ENCODE peak calls at places on chromosomes 4 and X, in seven cellular contexts. One of them, this sample, is unnamed.

GRCh38 chr4:22695917-22696316 is 3.2 kb downstream of the GBA3 start:
- DNase-seq in stomach: no peak
- DNase-seq in ovary: no peak
- DNase-seq in heart left ventricle: no peak
- DNase-seq in sigmoid colon: no peak
- DNase-seq in tibial nerve: no peak
- DNase-seq in Peyer's patch: no peak
- DNase-seq in this sample: peak; percentile 37

GRCh38 chr4:44996276-44996845 is 270.0 kb upstream of the GNPDA2 start:
- DNase-seq in heart left ventricle: no peak
- DNase-seq in stomach: no peak
- DNase-seq in tibial nerve: no peak
- DNase-seq in Peyer's patch: no peak
- DNase-seq in ovary: no peak
- DNase-seq in sigmoid colon: no peak
- DNase-seq in this sample: no peak

GRCh38 chrX:45769919-45770582 is 569.4 kb upstream of the DIPK2B start:
- DNase-seq in sigmoid colon: peak; percentile 91
- DNase-seq in heart left ventricle: peak; percentile 73
- DNase-seq in tibial nerve: peak; percentile 49
- DNase-seq in stomach: peak; percentile 56
- DNase-seq in ovary: peak; percentile 66
- DNase-seq in Peyer's patch: peak; percentile 68
- DNase-seq in this sample: peak; percentile 24

GRCh38 chrX:130825509-130825908 is 77.5 kb downstream of the ENOX2 start:
- DNase-seq in stomach: no peak
- DNase-seq in sigmoid colon: no peak
- DNase-seq in Peyer's patch: no peak
- DNase-seq in ovary: no peak
- DNase-seq in heart left ventricle: no peak
- DNase-seq in tibial nerve: no peak
- DNase-seq in this sample: no peak

GRCh38 chrX:479273-479981 is 92.7 kb upstream of the PPP2R3B start:
- DNase-seq in sigmoid colon: no peak
- DNase-seq in stomach: no peak
- DNase-seq in tibial nerve: no peak
- DNase-seq in heart left ventricle: no peak
- DNase-seq in Peyer's patch: no peak
- DNase-seq in ovary: no peak
- DNase-seq in this sample: no peak

GRCh38 chrX:14922437-14922836 is 49.2 kb downstream of the MOSPD2 start:
- DNase-seq in stomach: no peak
- DNase-seq in heart left ventricle: no peak
- DNase-seq in Peyer's patch: no peak
- DNase-seq in tibial nerve: no peak
- DNase-seq in ovary: no peak
- DNase-seq in sigmoid colon: no peak
- DNase-seq in this sample: no peak

GRCh38 chrX:39809326-39809725 is 288.4 kb downstream of the BCOR start:
- DNase-seq in ovary: no peak
- DNase-seq in tibial nerve: no peak
- DNase-seq in sigmoid colon: no peak
- DNase-seq in stomach: no peak
- DNase-seq in heart left ventricle: no peak
- DNase-seq in Peyer's patch: no peak
- DNase-seq in this sample: no peak

GRCh38 chr4:97576955-97577354 is 566.3 kb downstream of the STPG2 start:
- DNase-seq in sigmoid colon: no peak
- DNase-seq in Peyer's patch: no peak
- DNase-seq in tibial nerve: no peak
- DNase-seq in ovary: no peak
- DNase-seq in heart left ventricle: no peak
- DNase-seq in stomach: no peak
- DNase-seq in this sample: no peak

GRCh38 chrX:71144651-71145050 is at the start of gene NLGN3:
- DNase-seq in sigmoid colon: no peak
- DNase-seq in heart left ventricle: no peak
- DNase-seq in Peyer's patch: no peak
- DNase-seq in stomach: no peak
- DNase-seq in tibial nerve: no peak
- DNase-seq in ovary: peak; percentile 51
- DNase-seq in this sample: peak; percentile 20

GRCh38 chrX:13996650-13997049 is 33.0 kb downstream of the GEMIN8 start:
- DNase-seq in heart left ventricle: no peak
- DNase-seq in Peyer's patch: no peak
- DNase-seq in stomach: no peak
- DNase-seq in tibial nerve: no peak
- DNase-seq in ovary: no peak
- DNase-seq in sigmoid colon: no peak
- DNase-seq in this sample: no peak

GRCh38 chr4:44493924-44494323 is 45.3 kb upstream of the KCTD8 start:
- DNase-seq in sigmoid colon: no peak
- DNase-seq in ovary: no peak
- DNase-seq in Peyer's patch: no peak
- DNase-seq in stomach: no peak
- DNase-seq in tibial nerve: no peak
- DNase-seq in heart left ventricle: no peak
- DNase-seq in this sample: no peak

GRCh38 chr4:6379787-6380745 is 92.3 kb downstream of the PPP2R2C start:
- DNase-seq in sigmoid colon: no peak
- DNase-seq in stomach: no peak
- DNase-seq in tibial nerve: no peak
- DNase-seq in Peyer's patch: no peak
- DNase-seq in heart left ventricle: peak; percentile 28
- DNase-seq in ovary: no peak
- DNase-seq in this sample: no peak

GRCh38 chrX:39460491-39460890 is 637.3 kb downstream of the BCOR start:
- DNase-seq in ovary: no peak
- DNase-seq in Peyer's patch: no peak
- DNase-seq in stomach: no peak
- DNase-seq in sigmoid colon: no peak
- DNase-seq in heart left ventricle: no peak
- DNase-seq in tibial nerve: no peak
- DNase-seq in this sample: no peak

GRCh38 chr4:108372678-108373077 is 203.9 kb upstream of the LEF1 start:
- DNase-seq in tibial nerve: no peak
- DNase-seq in heart left ventricle: no peak
- DNase-seq in sigmoid colon: no peak
- DNase-seq in ovary: no peak
- DNase-seq in Peyer's patch: no peak
- DNase-seq in stomach: no peak
- DNase-seq in this sample: no peak

GRCh38 chr4:7156273-7157139 is 35.8 kb upstream of the SORCS2 start:
- DNase-seq in stomach: no peak
- DNase-seq in ovary: peak; percentile 73
- DNase-seq in heart left ventricle: peak; percentile 64
- DNase-seq in Peyer's patch: no peak
- DNase-seq in tibial nerve: peak; percentile 43
- DNase-seq in sigmoid colon: peak; percentile 67
- DNase-seq in this sample: peak; percentile 63

GRCh38 chr4:98557497-98557896 is 100.9 kb downstream of the TSPAN5 start:
- DNase-seq in sigmoid colon: no peak
- DNase-seq in Peyer's patch: no peak
- DNase-seq in stomach: no peak
- DNase-seq in tibial nerve: no peak
- DNase-seq in heart left ventricle: no peak
- DNase-seq in ovary: no peak
- DNase-seq in this sample: no peak

GRCh38 chr4:127482049-127482448 is 150.7 kb upstream of the INTU start:
- DNase-seq in heart left ventricle: no peak
- DNase-seq in stomach: no peak
- DNase-seq in ovary: no peak
- DNase-seq in Peyer's patch: no peak
- DNase-seq in sigmoid colon: no peak
- DNase-seq in tibial nerve: no peak
- DNase-seq in this sample: no peak

GRCh38 chr4:127486248-127486647 is 146.5 kb upstream of the INTU start:
- DNase-seq in Peyer's patch: no peak
- DNase-seq in stomach: no peak
- DNase-seq in tibial nerve: no peak
- DNase-seq in ovary: no peak
- DNase-seq in heart left ventricle: no peak
- DNase-seq in sigmoid colon: no peak
- DNase-seq in this sample: no peak

GRCh38 chr4:127479031-127479622 is 153.6 kb upstream of the INTU start:
- DNase-seq in tibial nerve: no peak
- DNase-seq in stomach: no peak
- DNase-seq in ovary: no peak
- DNase-seq in Peyer's patch: no peak
- DNase-seq in sigmoid colon: no peak
- DNase-seq in heart left ventricle: no peak
- DNase-seq in this sample: no peak

DNA sequence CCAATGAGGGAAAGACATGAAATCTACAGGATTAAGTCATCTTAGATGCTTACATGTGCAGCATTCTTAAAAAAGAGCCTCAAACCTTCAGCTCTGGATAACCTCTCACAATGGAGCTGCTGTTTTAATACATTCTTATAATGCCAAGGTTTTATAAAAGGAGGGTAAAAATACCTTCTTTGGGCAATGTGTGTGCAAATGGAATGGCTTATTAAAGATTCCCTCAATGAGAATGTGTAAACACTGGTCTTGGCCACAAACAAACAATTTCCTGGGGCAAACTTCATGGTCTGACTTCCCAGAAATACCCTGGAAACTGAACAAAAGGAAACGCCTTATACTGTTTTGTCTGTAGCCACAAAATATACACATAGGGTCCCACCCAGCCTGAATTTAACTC is 148.7 kb upstream of the INTU start:
- DNase-seq in Peyer's patch: no peak
- DNase-seq in sigmoid colon: no peak
- DNase-seq in ovary: no peak
- DNase-seq in stomach: no peak
- DNase-seq in heart left ventricle: no peak
- DNase-seq in tibial nerve: no peak
- DNase-seq in this sample: no peak
- H3K36me3 ChIP-seq in Peyer's patch: no peaks in the 10 kb centered on the region
- H3K36me3 ChIP-seq in sigmoid colon: no peaks in the 10 kb centered on the region
- H3K36me3 ChIP-seq in ovary: no peaks in the 10 kb centered on the region
- H3K36me3 ChIP-seq in stomach: no peaks in the 10 kb centered on the region
- H3K36me3 ChIP-seq in heart left ventricle: no peaks in the 10 kb centered on the region
- H3K36me3 ChIP-seq in tibial nerve: no peaks in the 10 kb centered on the region
- H3K36me3 ChIP-seq in this sample: no peaks in the 10 kb centered on the region

DNA sequence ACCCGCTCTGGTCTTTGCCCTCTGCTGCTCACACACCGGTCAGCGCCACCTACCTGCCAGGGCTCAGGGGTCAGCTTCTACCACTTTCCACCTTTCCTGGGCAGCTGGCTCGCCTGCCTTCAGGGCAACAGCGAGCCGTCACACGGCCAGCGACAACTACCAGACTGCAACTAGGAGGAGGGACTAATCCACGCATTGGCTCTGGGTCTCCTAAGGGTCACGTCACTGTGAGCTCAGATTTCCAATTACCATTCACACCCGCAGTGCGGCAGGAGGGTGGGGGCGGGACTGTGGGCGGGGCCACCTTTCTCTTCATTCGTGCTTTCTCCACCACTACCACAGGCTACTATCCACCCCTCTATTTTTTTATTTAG is at the start of gene BEX5:
- DNase-seq in heart left ventricle: no peak
- DNase-seq in stomach: peak; percentile 72
- DNase-seq in Peyer's patch: peak; percentile 41
- DNase-seq in ovary: peak; percentile 67
- DNase-seq in sigmoid colon: peak; percentile 78
- DNase-seq in tibial nerve: no peak
- DNase-seq in this sample: peak; percentile 82
- TF ChIP-seq POLR2A in heart left ventricle: no peak
- TF ChIP-seq POLR2A in stomach: no peak
- TF ChIP-seq POLR2A in Peyer's patch: peak; percentile 18
- TF ChIP-seq POLR2A in ovary: peak; percentile 55
- TF ChIP-seq POLR2A in sigmoid colon: no peak
- TF ChIP-seq POLR2A in tibial nerve: no peak
- TF ChIP-seq POLR2A in this sample: no peak

GRCh38 chr4:184408711-184409081 is 65.7 kb downstream of the IRF2 start:
- DNase-seq in heart left ventricle: no peak
- DNase-seq in stomach: no peak
- DNase-seq in ovary: no peak
- DNase-seq in sigmoid colon: no peak
- DNase-seq in Peyer's patch: no peak
- DNase-seq in tibial nerve: no peak
- DNase-seq in this sample: no peak

GRCh38 chr4:184408021-184408710 is 66.2 kb downstream of the IRF2 start:
- DNase-seq in stomach: no peak
- DNase-seq in Peyer's patch: no peak
- DNase-seq in ovary: no peak
- DNase-seq in heart left ventricle: no peak
- DNase-seq in tibial nerve: no peak
- DNase-seq in sigmoid colon: no peak
- DNase-seq in this sample: no peak

GRCh38 chr4:184410748-184411147 is 63.6 kb downstream of the IRF2 start:
- DNase-seq in tibial nerve: no peak
- DNase-seq in ovary: no peak
- DNase-seq in Peyer's patch: no peak
- DNase-seq in sigmoid colon: no peak
- DNase-seq in stomach: no peak
- DNase-seq in heart left ventricle: no peak
- DNase-seq in this sample: no peak

GRCh38 chr4:184409502-184409901 is 64.8 kb downstream of the IRF2 start:
- DNase-seq in heart left ventricle: no peak
- DNase-seq in Peyer's patch: no peak
- DNase-seq in tibial nerve: no peak
- DNase-seq in ovary: no peak
- DNase-seq in stomach: no peak
- DNase-seq in sigmoid colon: no peak
- DNase-seq in this sample: no peak

GRCh38 chr4:184409911-184410692 is 64.2 kb downstream of the IRF2 start:
- DNase-seq in ovary: no peak
- DNase-seq in stomach: no peak
- DNase-seq in tibial nerve: no peak
- DNase-seq in sigmoid colon: no peak
- DNase-seq in Peyer's patch: peak; percentile 61
- DNase-seq in heart left ventricle: no peak
- DNase-seq in this sample: no peak
- H3K36me3 ChIP-seq in ovary: no peaks in the 10 kb centered on the region
- H3K36me3 ChIP-seq in stomach: peaks cover 62% of the 10 kb centered on the region
- H3K36me3 ChIP-seq in tibial nerve: no peaks in the 10 kb centered on the region
- H3K36me3 ChIP-seq in sigmoid colon: peaks cover 26% of the 10 kb centered on the region
- H3K36me3 ChIP-seq in Peyer's patch: no peaks in the 10 kb centered on the region
- H3K36me3 ChIP-seq in heart left ventricle: peaks cover 24% of the 10 kb centered on the region
- H3K36me3 ChIP-seq in this sample: no peaks in the 10 kb centered on the region

DNA sequence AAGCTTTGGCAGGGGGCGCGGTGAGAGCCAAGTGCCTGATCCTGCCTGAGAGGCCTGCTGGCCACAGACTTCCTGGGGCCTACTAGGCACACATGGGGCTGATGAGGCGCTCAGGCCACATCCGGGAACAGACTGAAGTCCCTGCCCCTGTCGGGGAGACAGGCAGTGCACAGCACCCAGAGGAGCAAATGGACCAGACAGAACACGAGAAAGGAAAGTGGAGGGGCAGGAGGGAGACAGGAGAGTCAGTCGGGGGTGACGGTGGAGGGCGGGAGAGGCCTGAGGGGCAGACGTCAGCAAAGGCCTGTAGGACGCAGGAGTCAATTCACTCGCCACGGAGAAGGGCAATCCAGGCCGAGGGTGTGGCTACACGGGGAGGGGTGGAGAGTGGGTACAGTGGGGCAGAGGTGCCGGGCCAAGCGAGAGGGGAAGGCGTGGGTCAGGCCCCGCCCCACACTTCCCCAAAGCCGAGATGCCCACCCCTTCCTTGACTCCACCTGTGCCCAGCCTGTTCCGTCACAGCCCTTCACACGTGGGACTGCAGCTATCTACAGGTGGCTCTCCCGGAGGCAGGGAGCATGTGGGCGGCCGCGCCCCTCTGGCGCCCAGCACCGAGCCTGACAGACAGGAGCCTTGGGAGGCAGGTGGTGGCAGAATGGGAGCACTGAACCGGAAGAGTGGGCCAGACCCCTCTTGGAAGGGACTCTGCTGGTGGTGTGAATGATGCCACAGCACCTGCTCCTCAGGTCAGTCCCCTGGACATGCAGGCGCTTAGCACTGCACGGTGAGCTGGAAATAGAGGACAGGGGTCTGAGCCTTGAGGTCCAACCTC is 20.5 kb downstream of the NOP14 start:
- DNase-seq in stomach: peak; percentile 76
- DNase-seq in Peyer's patch: no peak
- DNase-seq in heart left ventricle: no peak
- DNase-seq in ovary: peak; percentile 24
- DNase-seq in sigmoid colon: no peak
- DNase-seq in tibial nerve: no peak
- DNase-seq in this sample: no peak
- TF ChIP-seq POLR2A in stomach: no peak
- TF ChIP-seq POLR2A in Peyer's patch: no peak
- TF ChIP-seq POLR2A in heart left ventricle: no peak
- TF ChIP-seq POLR2A in ovary: no peak
- TF ChIP-seq POLR2A in sigmoid colon: no peak
- TF ChIP-seq POLR2A in tibial nerve: no peak
- TF ChIP-seq POLR2A in this sample: no peak